ENCODE peak calls at places on chromosomes 12 and 14, in ten cellular contexts. C is kidney, T is spleen, E is testis, N is fibroblast of lung, Z is heart right ventricle, F is esophagus muscularis mucosa, V is Panc1, S is upper lobe of left lung, O is keratinocyte. I is an unnamed sample.

GRCh38 chr12:44889162-44889561 is 13.0 kb upstream of the NELL2 start:
- DNase-seq in V (no peak), S (no peak), N (no peak), T (no peak), O (no peak), E (no peak), Z (no peak), F (no peak), C (no peak), I (no peak)

GRCh38 chr12:100142851-100143559 is at the start of gene BLTP3B:
- DNase-seq in T (peak; percentile 98), F (peak; percentile 98), O (no peak), E (peak; percentile 94), Z (peak; percentile 93), S (peak; percentile 96), C (peak; percentile 97), N (peak; percentile 70), V (no peak), I (peak; percentile 95)

GRCh38 chr14:96390965-96391292 is 999 bp upstream of the AK7 start:
- DNase-seq in N (peak; percentile 4), F (no peak), C (no peak), S (no peak), T (no peak), E (no peak), Z (no peak), O (no peak), V (no peak), I (no peak)

GRCh38 chr12:130104596-130105253 is 57.5 kb upstream of the FZD10 start:
- DNase-seq in C (peak; percentile 65), T (no peak), F (no peak), Z (no peak), S (no peak), N (no peak), O (no peak), V (no peak), E (peak; percentile 26), I (no peak)

GRCh38 chr14:45227566-45227965 is 25.4 kb downstream of the MIS18BP1 start:
- DNase-seq in V (no peak), C (no peak), O (no peak), F (no peak), T (no peak), N (no peak), Z (no peak), E (no peak), S (no peak), I (no peak)

GRCh38 chr12:79063258-79063657 is 198.7 kb downstream of the SYT1 start:
- DNase-seq in E (no peak), V (no peak), O (no peak), C (no peak), N (peak; percentile 12), T (no peak), S (no peak), Z (no peak), F (no peak), I (no peak)

GRCh38 chr12:93092559-93092945 is 163.5 kb upstream of the EEA1 start:
- DNase-seq in F (no peak), Z (no peak), N (no peak), V (no peak), S (no peak), T (no peak), C (no peak), E (no peak), O (no peak), I (no peak)

GRCh38 chr12:122356192-122356635 is 66.3 kb downstream of the CLIP1 start:
- DNase-seq in F (no peak), S (no peak), O (peak; percentile 13), E (peak; percentile 78), Z (peak; percentile 27), C (no peak), N (peak; percentile 86), T (no peak), V (peak; percentile 39), I (no peak)

GRCh38 chr12:121637231-121637914 is 11.0 kb downstream of the ORAI1 start:
- DNase-seq in S (peak; percentile 74), F (no peak), V (no peak), E (no peak), O (no peak), T (peak; percentile 95), Z (no peak), N (no peak), C (peak; percentile 77), I (no peak)

GRCh38 chr14:53836546-53836945 is 120.1 kb downstream of the BMP4 start:
- DNase-seq in F (no peak), C (no peak), S (no peak), E (no peak), V (no peak), Z (no peak), N (no peak), T (no peak), O (no peak), I (no peak)

GRCh38 chr14:23306412-23307145 is at the start of gene BCL2L2:
- DNase-seq in T (peak; percentile 90), E (peak; percentile 94), S (peak; percentile 93), V (no peak), N (peak; percentile 90), F (peak; percentile 96), C (peak; percentile 97), O (no peak), Z (peak; percentile 94), I (peak; percentile 96)

GRCh38 chr12:88726806-88727722 is 146.8 kb upstream of the KITLG start:
- DNase-seq in T (no peak), N (peak; percentile 32), O (no peak), Z (no peak), V (peak; percentile 2), S (no peak), C (no peak), F (no peak), E (no peak), I (no peak)

GRCh38 chr14:37443461-37443860 is 151.6 kb downstream of the FOXA1 start:
- DNase-seq in T (no peak), Z (no peak), S (no peak), N (peak; percentile 64), F (no peak), E (no peak), V (no peak), O (no peak), C (no peak), I (no peak)

GRCh38 chr12:66624806-66625205 is 54.1 kb downstream of the GRIP1 start:
- DNase-seq in Z (no peak), V (no peak), E (no peak), T (no peak), N (no peak), O (no peak), C (no peak), S (no peak), F (no peak), I (no peak)

DNA sequence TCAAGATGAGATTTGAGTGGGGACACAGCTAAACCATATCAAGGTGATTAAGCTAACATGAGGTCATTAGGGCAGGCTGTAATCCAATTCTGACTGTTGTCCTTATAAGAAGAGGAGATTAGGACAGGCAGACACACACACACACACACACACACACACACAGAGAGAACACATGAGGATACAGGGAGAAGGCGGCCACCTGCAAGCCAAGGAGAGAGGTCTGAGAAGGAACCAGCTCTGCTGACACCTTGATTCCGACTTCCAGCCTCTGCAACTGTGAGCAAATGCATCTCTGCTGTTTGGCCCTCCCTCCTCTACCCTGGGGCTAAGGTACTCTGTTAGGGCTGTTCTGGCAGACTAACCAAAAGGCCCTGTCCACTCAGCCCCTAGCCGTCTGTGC is 112.5 kb upstream of the GSC start:
- DNase-seq in N (no peak), O (no peak), C (no peak), V (no peak), Z (no peak), S (no peak), T (no peak), F (no peak), E (no peak), I (no peak)
- TF ChIP-seq CTCF in N (no peak), O (no peak), C (no peak), V (no peak), Z (no peak), S (no peak), T (no peak), F (no peak), E (no peak), I (no peak)

GRCh38 chr12:102426599-102427541 is 53.5 kb downstream of the IGF1 start:
- DNase-seq in S (no peak), C (no peak), E (no peak), Z (no peak), V (no peak), T (no peak), N (peak; percentile 54), F (no peak), O (no peak), I (no peak)
- H3K27ac ChIP-seq in S (no peak overlapping the region), C (no peak overlapping the region), E (no peak overlapping the region), Z (peak overlapping the region; percentile 34), V (no peak overlapping the region), T (peak overlapping the region; percentile 36), N (peak overlapping the region; percentile 31), F (peak overlapping the region; percentile 65), O (no peak overlapping the region), I (peak overlapping the region; percentile 34)

GRCh38 chr14:59424707-59425106 is 40.5 kb downstream of the GPR135 start:
- DNase-seq in Z (peak; percentile 73), N (no peak), E (peak; percentile 78), V (no peak), S (no peak), C (peak; percentile 89), F (no peak), O (no peak), T (no peak), I (no peak)

GRCh38 chr14:59429798-59430197 is 35.4 kb downstream of the GPR135 start:
- DNase-seq in F (no peak), V (no peak), Z (no peak), C (no peak), S (no peak), O (no peak), T (no peak), N (no peak), E (no peak), I (no peak)

GRCh38 chr14:59425322-59425945 is 39.7 kb downstream of the GPR135 start:
- DNase-seq in T (no peak), E (no peak), O (no peak), Z (peak; percentile 37), C (peak; percentile 69), F (no peak), V (no peak), S (no peak), N (peak; percentile 51), I (no peak)

GRCh38 chr14:59427653-59428578 is 37.3 kb downstream of the GPR135 start:
- DNase-seq in E (peak; percentile 50), C (peak; percentile 93), O (no peak), S (peak; percentile 23), T (peak; percentile 69), Z (peak; percentile 77), N (peak; percentile 70), F (no peak), V (no peak), I (no peak)

DNA sequence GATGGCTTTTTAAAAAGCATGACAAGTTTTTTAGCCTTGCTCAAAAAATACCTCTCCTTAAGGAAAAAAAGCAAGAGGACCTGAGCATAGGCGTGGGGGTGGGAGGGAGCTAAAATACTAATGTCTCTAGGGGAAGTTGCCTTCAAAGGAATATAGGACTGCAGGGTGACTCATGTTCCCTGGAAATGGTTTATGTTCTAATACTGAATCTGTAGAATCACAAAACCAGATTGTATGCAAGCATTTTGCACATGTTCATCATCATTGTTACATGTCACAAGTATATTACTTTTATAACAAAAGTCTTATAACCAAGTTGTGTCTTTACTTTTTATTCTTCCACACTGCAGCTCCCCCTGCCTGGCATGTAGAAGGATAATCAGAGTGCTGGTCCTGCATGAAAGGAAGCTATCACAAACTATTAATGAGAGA is 36.6 kb downstream of the GPR135 start:
- DNase-seq in C (no peak), V (no peak), N (peak; percentile 85), O (no peak), Z (no peak), T (no peak), F (no peak), E (peak; percentile 43), S (no peak), I (no peak)
- TF ChIP-seq CTCF in C (no peak), V (no peak), N (peak; percentile 41), O (peak; percentile 2), Z (no peak), T (peak; percentile 10), F (peak; percentile 48), E (peak; percentile 40), S (no peak), I (no peak)

GRCh38 chr14:50821471-50822464 is 9.2 kb downstream of the NIN start:
- DNase-seq in C (no peak), O (peak; percentile 64), Z (no peak), N (no peak), S (peak; percentile 75), T (peak; percentile 94), V (no peak), E (no peak), F (peak; percentile 88), I (no peak)
- H3K27ac ChIP-seq in C (no peak overlapping the region), O (peak overlapping the region; percentile 63), Z (no peak overlapping the region), N (no peak overlapping the region), S (peak overlapping the region; percentile 29), T (peak overlapping the region; percentile 86), V (no peak overlapping the region), E (no peak overlapping the region), F (no peak overlapping the region), I (no peak overlapping the region)

I was measured in coronary artery.